ENCODE peak calls at places on chromosomes 13 and 19, in seven cellular contexts. K is K562, P is ovary, B is tibial nerve, F is transverse colon, D is SK-N-SH, H is A549. N is an unnamed sample.

GRCh38 chr19:861756-862528 is 2.5 kb downstream of the CFD start:
- DNase-seq in K (peak), P (peak), B (no peak), F (peak), D (peak), H (peak), N (no peak)

GRCh38 chr13:94121686-94122085 is 357.8 kb downstream of the DCT start:
- DNase-seq in K (no peak), P (no peak), B (no peak), F (no peak), D (no peak), H (no peak), N (no peak)

GRCh38 chr13:39311619-39312018 is 273.4 kb downstream of the NHLRC3 start:
- DNase-seq in K (no peak), P (no peak), B (no peak), F (no peak), D (no peak), H (no peak), N (no peak)

GRCh38 chr13:36094478-36094877 is 36.7 kb downstream of the DCLK1 start:
- DNase-seq in K (no peak), P (no peak), B (no peak), F (no peak), D (no peak), H (no peak), N (no peak)

GRCh38 chr13:49635599-49636433 is 7.5 kb downstream of the ARL11 start:
- DNase-seq in K (no peak), P (peak), B (no peak), F (no peak), D (no peak), H (no peak), N (peak)

GRCh38 chr19:8525401-8525684 is 11.4 kb upstream of the ZNF414 start:
- DNase-seq in K (no peak), P (no peak), B (no peak), F (no peak), D (no peak), H (no peak), N (no peak)

GRCh38 chr19:15464394-15465385 is at the start of gene RASAL3:
- DNase-seq in K (no peak), P (no peak), B (no peak), F (peak), D (no peak), H (no peak), N (no peak)

GRCh38 chr13:102974574-102975195 is 91.5 kb downstream of the SLC10A2 start:
- DNase-seq in K (no peak), P (no peak), B (no peak), F (no peak), D (no peak), H (no peak), N (no peak)

GRCh38 chr13:46607768-46608553 is 55.0 kb downstream of the LRCH1 start:
- DNase-seq in K (no peak), P (no peak), B (no peak), F (no peak), D (no peak), H (peak), N (no peak)

GRCh38 chr13:24626449-24626848 is 53.8 kb upstream of the ATP12A start:
- DNase-seq in K (no peak), P (no peak), B (no peak), F (no peak), D (no peak), H (no peak), N (peak)

GRCh38 chr19:16260160-16260793 is 62.6 kb downstream of the AP1M1 start:
- DNase-seq in K (no peak), P (no peak), B (no peak), F (no peak), D (no peak), H (no peak), N (no peak)

GRCh38 chr19:55647732-55648656 is at the start of gene CCDC106:
- DNase-seq in K (peak), P (peak), B (no peak), F (peak), D (peak), H (peak), N (peak)

GRCh38 chr19:12331211-12331941 is 2.1 kb downstream of the ZNF563 start:
- DNase-seq in K (no peak), P (no peak), B (no peak), F (peak), D (no peak), H (no peak), N (no peak)

GRCh38 chr13:27170521-27171243 is 929 bp downstream of the USP12 start:
- DNase-seq in K (peak), P (peak), B (no peak), F (peak), D (no peak), H (peak), N (peak)

GRCh38 chr19:36046443-36047050 is 7.5 kb downstream of the THAP8 start:
- DNase-seq in K (no peak), P (no peak), B (no peak), F (no peak), D (no peak), H (no peak), N (no peak)

GRCh38 chr19:1482361-1483066 is 3.5 kb upstream of the C19orf25 start:
- DNase-seq in K (peak), P (no peak), B (no peak), F (no peak), D (peak), H (no peak), N (no peak)

GRCh38 chr19:35211545-35212230 is 16.9 kb downstream of the FAM187B start:
- DNase-seq in K (no peak), P (no peak), B (peak), F (peak), D (no peak), H (no peak), N (peak)

GRCh38 chr13:30148171-30148754 is 159.1 kb downstream of the KATNAL1 start:
- DNase-seq in K (no peak), P (no peak), B (no peak), F (no peak), D (no peak), H (no peak), N (no peak)

GRCh38 chr13:75785130-75785529 is 149.0 kb downstream of the LMO7 start:
- DNase-seq in K (no peak), P (no peak), B (no peak), F (no peak), D (no peak), H (no peak), N (no peak)

GRCh38 chr19:43572172-43572588 is 3.1 kb downstream of the XRCC1 start:
- DNase-seq in K (no peak), P (no peak), B (no peak), F (no peak), D (no peak), H (no peak), N (no peak)

GRCh38 chr13:33229446-33230177 is 55.9 kb downstream of the STARD13 start:
- DNase-seq in K (no peak), P (no peak), B (peak), F (no peak), D (peak), H (no peak), N (no peak)

GRCh38 chr13:82751221-82751620 is 1131.1 kb downstream of the SLITRK1 start:
- DNase-seq in K (no peak), P (no peak), B (no peak), F (no peak), D (no peak), H (no peak), N (no peak)

GRCh38 chr13:33441015-33441414 is 155.5 kb upstream of the STARD13 start:
- DNase-seq in K (no peak), P (no peak), B (no peak), F (peak), D (peak), H (peak), N (peak)

GRCh38 chr13:98869408-98870090 is 108.3 kb downstream of the DOCK9 start:
- DNase-seq in K (peak), P (no peak), B (no peak), F (no peak), D (no peak), H (peak), N (peak)

GRCh38 chr13:71359641-71360040 is 507.4 kb downstream of the DACH1 start:
- DNase-seq in K (no peak), P (no peak), B (no peak), F (no peak), D (no peak), H (no peak), N (no peak)

GRCh38 chr13:38045278-38046048 is 175.9 kb upstream of the TRPC4 start:
- DNase-seq in K (peak), P (no peak), B (no peak), F (no peak), D (peak), H (peak), N (no peak)

GRCh38 chr19:35260694-35261304 is 8.0 kb upstream of the USF2 start:
- DNase-seq in K (no peak), P (no peak), B (peak), F (no peak), D (no peak), H (no peak), N (peak)

GRCh38 chr19:39144487-39145071 is 19.0 kb downstream of the PAK4 start:
- DNase-seq in K (no peak), P (no peak), B (no peak), F (no peak), D (peak), H (no peak), N (no peak)

GRCh38 chr19:45315304-45315703 is 7.4 kb downstream of the CKM start:
- DNase-seq in K (no peak), P (no peak), B (no peak), F (no peak), D (no peak), H (no peak), N (no peak)

GRCh38 chr19:55584871-55585270 is 4.2 kb upstream of the ZNF579 start:
- DNase-seq in K (no peak), P (no peak), B (no peak), F (no peak), D (no peak), H (no peak), N (no peak)

GRCh38 chr19:37932985-37933953 is 26.3 kb downstream of the SIPA1L3 start:
- DNase-seq in K (no peak), P (no peak), B (no peak), F (peak), D (peak), H (peak), N (peak)

GRCh38 chr13:28031220-28031903 is 42.9 kb upstream of the URAD start:
- DNase-seq in K (no peak), P (no peak), B (no peak), F (peak), D (no peak), H (no peak), N (no peak)

GRCh38 chr13:41352935-41353801 is 42.1 kb downstream of the NAA16 start:
- DNase-seq in K (peak), P (no peak), B (no peak), F (no peak), D (peak), H (peak), N (no peak)

GRCh38 chr19:18292810-18293641 is 11.6 kb upstream of the JUND start:
- DNase-seq in K (peak), P (peak), B (peak), F (peak), D (peak), H (peak), N (peak)

GRCh38 chr19:8004723-8005513 is 523 bp downstream of the ELAVL1 start:
- DNase-seq in K (no peak), P (no peak), B (no peak), F (no peak), D (peak), H (no peak), N (no peak)

GRCh38 chr19:9584073-9584833 is at the start of gene ZNF121:
- DNase-seq in K (peak), P (peak), B (peak), F (peak), D (peak), H (peak), N (peak)
- TF ChIP-seq EP300 in K (peak), P (no peak), B (peak), F (no peak), D (no peak), H (no peak), N (peak)

DNA sequence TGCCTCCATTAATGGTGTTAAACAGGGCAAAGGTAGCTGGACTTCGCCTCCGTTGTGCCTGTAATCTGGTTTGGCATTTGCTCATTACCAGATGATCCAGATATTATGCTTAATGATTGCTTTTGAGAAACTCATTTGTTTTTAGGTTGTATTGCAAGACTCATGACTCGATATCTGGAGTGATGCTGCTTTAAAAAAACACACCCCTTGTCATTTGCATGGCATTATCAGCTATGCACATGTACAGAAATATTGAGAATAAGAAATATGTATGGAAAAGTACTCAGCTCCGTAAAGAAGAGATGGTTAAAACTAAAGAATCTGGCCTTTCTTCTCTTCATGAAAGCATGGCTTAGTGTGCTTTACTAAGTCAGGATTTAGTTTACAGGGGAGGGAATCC is 95.0 kb downstream of the ARHGEF7 start:
- DNase-seq in K (no peak), P (no peak), B (no peak), F (no peak), D (no peak), H (no peak), N (no peak)
- H3K4me3 ChIP-seq in K (no peak), P (no peak), B (peak), F (no peak), D (no peak), H (no peak), N (no peak)

GRCh38 chr19:3125900-3126524 is 9.8 kb upstream of the GNA15 start:
- DNase-seq in K (peak), P (peak), B (no peak), F (peak), D (peak), H (peak), N (peak)
- TF ChIP-seq CTCF in K (peak), P (peak), B (peak), F (peak), D (peak), H (peak), N (no peak)

GRCh38 chr19:10403137-10404021 is at the start of gene CDC37:
- DNase-seq in K (peak), P (peak), B (peak), F (peak), D (peak), H (peak), N (peak)
- TF ChIP-seq EP300 in K (no peak), P (peak), B (peak), F (no peak), D (no peak), H (no peak), N (peak)

GRCh38 chr13:113415032-113415431 is 38.3 kb downstream of the ADPRHL1 start:
- DNase-seq in K (no peak), P (no peak), B (no peak), F (no peak), D (no peak), H (no peak), N (no peak)

GRCh38 chr13:113414335-113414734 is 39.0 kb downstream of the ADPRHL1 start:
- DNase-seq in K (no peak), P (no peak), B (no peak), F (no peak), D (no peak), H (no peak), N (no peak)

GRCh38 chr13:113413178-113413897 is 40.0 kb downstream of the ADPRHL1 start:
- DNase-seq in K (no peak), P (no peak), B (no peak), F (no peak), D (no peak), H (no peak), N (no peak)

GRCh38 chr13:113412440-113412839 is 40.8 kb downstream of the ADPRHL1 start:
- DNase-seq in K (no peak), P (no peak), B (no peak), F (no peak), D (no peak), H (no peak), N (no peak)

GRCh38 chr13:113413898-113414282 is 39.4 kb downstream of the ADPRHL1 start:
- DNase-seq in K (no peak), P (no peak), B (no peak), F (peak), D (no peak), H (no peak), N (peak)
- H3K4me3 ChIP-seq in K (no peak), P (no peak), B (no peak), F (no peak), D (no peak), H (no peak), N (no peak)

DNA sequence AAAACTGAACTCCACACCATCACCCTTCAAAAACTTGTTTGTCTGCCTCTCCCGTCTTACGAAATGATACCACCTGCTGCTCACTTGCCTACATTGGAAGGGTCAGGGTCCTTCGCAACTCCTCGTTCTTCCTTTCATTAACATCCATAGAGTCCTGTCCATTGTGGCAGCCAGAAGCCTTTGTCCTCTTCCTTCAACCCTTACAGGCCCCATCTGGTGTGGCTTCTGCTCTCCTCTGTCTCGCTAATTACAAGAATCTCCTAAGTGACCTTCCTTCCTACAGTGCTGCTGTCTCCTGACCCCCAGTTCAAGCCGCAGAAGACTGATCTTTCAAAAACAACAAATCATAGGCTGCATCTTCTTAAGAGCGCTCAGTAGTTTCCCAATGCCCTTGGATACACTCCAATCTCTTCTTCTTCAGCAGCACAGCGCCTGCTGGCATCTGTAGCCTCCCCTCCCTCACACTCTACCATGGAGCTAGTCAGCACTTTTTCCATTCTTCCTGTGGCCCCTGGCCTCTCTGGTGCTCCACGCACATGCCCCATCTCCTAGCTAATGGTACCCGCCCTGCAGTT is 382.7 kb downstream of the LIG4 start:
- DNase-seq in K (no peak), P (no peak), B (no peak), F (no peak), D (no peak), H (no peak), N (no peak)
- TF ChIP-seq CTCF in K (no peak), P (no peak), B (no peak), F (no peak), D (no peak), H (no peak), N (no peak)